ENCODE peak calls at places on chromosome 1, in ten cellular contexts. One of them, this sample, is unnamed.

GRCh38 chr1:33081554-33082305 is 777 bp downstream of the AZIN2 start:
- DNase-seq in gastrocnemius medialis: no peak
- DNase-seq in K562: no peak
- DNase-seq in CD8-positive, alpha-beta T cell: no peak
- DNase-seq in breast epithelium: no peak
- DNase-seq in mesenchymal stem cell: no peak
- DNase-seq in tibial nerve: no peak
- DNase-seq in WERI-Rb-1: no peak
- DNase-seq in heart right ventricle: no peak
- DNase-seq in cardiac muscle cell: peak; percentile 22
- DNase-seq in this sample: no peak

GRCh38 chr1:20069932-20070331 is at the start of gene PLA2G5:
- DNase-seq in gastrocnemius medialis: peak; percentile 57
- DNase-seq in K562: no peak
- DNase-seq in CD8-positive, alpha-beta T cell: no peak
- DNase-seq in breast epithelium: no peak
- DNase-seq in mesenchymal stem cell: no peak
- DNase-seq in tibial nerve: no peak
- DNase-seq in WERI-Rb-1: peak; percentile 78
- DNase-seq in heart right ventricle: peak; percentile 82
- DNase-seq in cardiac muscle cell: peak; percentile 17
- DNase-seq in this sample: peak; percentile 50

GRCh38 chr1:211210965-211211364 is 48.2 kb upstream of the RCOR3 start:
- DNase-seq in gastrocnemius medialis: no peak
- DNase-seq in K562: no peak
- DNase-seq in CD8-positive, alpha-beta T cell: no peak
- DNase-seq in breast epithelium: no peak
- DNase-seq in mesenchymal stem cell: no peak
- DNase-seq in tibial nerve: no peak
- DNase-seq in WERI-Rb-1: no peak
- DNase-seq in heart right ventricle: no peak
- DNase-seq in cardiac muscle cell: no peak
- DNase-seq in this sample: no peak

GRCh38 chr1:69913967-69914366 is 291.4 kb downstream of the LRRC40 start:
- DNase-seq in gastrocnemius medialis: no peak
- DNase-seq in K562: no peak
- DNase-seq in CD8-positive, alpha-beta T cell: no peak
- DNase-seq in breast epithelium: no peak
- DNase-seq in mesenchymal stem cell: peak; percentile 40
- DNase-seq in tibial nerve: no peak
- DNase-seq in WERI-Rb-1: no peak
- DNase-seq in heart right ventricle: no peak
- DNase-seq in cardiac muscle cell: no peak
- DNase-seq in this sample: no peak

GRCh38 chr1:152646656-152647055 is 16.5 kb upstream of the LCE2D start:
- DNase-seq in gastrocnemius medialis: no peak
- DNase-seq in K562: no peak
- DNase-seq in CD8-positive, alpha-beta T cell: no peak
- DNase-seq in breast epithelium: no peak
- DNase-seq in mesenchymal stem cell: no peak
- DNase-seq in tibial nerve: no peak
- DNase-seq in WERI-Rb-1: no peak
- DNase-seq in heart right ventricle: no peak
- DNase-seq in cardiac muscle cell: no peak
- DNase-seq in this sample: no peak

GRCh38 chr1:159829822-159830455 is 3.3 kb downstream of the SLAMF8 start:
- DNase-seq in gastrocnemius medialis: peak; percentile 43
- DNase-seq in K562: no peak
- DNase-seq in CD8-positive, alpha-beta T cell: no peak
- DNase-seq in breast epithelium: no peak
- DNase-seq in mesenchymal stem cell: peak; percentile 84
- DNase-seq in tibial nerve: no peak
- DNase-seq in WERI-Rb-1: no peak
- DNase-seq in heart right ventricle: no peak
- DNase-seq in cardiac muscle cell: no peak
- DNase-seq in this sample: no peak

GRCh38 chr1:25724986-25725385 is 75.0 kb upstream of the SELENON start:
- DNase-seq in gastrocnemius medialis: no peak
- DNase-seq in K562: no peak
- DNase-seq in CD8-positive, alpha-beta T cell: no peak
- DNase-seq in breast epithelium: no peak
- DNase-seq in mesenchymal stem cell: no peak
- DNase-seq in tibial nerve: no peak
- DNase-seq in WERI-Rb-1: no peak
- DNase-seq in heart right ventricle: no peak
- DNase-seq in cardiac muscle cell: no peak
- DNase-seq in this sample: no peak

GRCh38 chr1:51444096-51444495 is 75.0 kb downstream of the EPS15 start:
- DNase-seq in gastrocnemius medialis: no peak
- DNase-seq in K562: no peak
- DNase-seq in CD8-positive, alpha-beta T cell: no peak
- DNase-seq in breast epithelium: no peak
- DNase-seq in mesenchymal stem cell: no peak
- DNase-seq in tibial nerve: no peak
- DNase-seq in WERI-Rb-1: no peak
- DNase-seq in heart right ventricle: no peak
- DNase-seq in cardiac muscle cell: no peak
- DNase-seq in this sample: no peak

GRCh38 chr1:225923381-225923691 is 714 bp downstream of the PYCR2 start:
- DNase-seq in gastrocnemius medialis: no peak
- DNase-seq in K562: peak; percentile 70
- DNase-seq in CD8-positive, alpha-beta T cell: no peak
- DNase-seq in breast epithelium: no peak
- DNase-seq in mesenchymal stem cell: no peak
- DNase-seq in tibial nerve: no peak
- DNase-seq in WERI-Rb-1: no peak
- DNase-seq in heart right ventricle: no peak
- DNase-seq in cardiac muscle cell: no peak
- DNase-seq in this sample: no peak

GRCh38 chr1:9827558-9828185 is 3.9 kb upstream of the CLSTN1 start:
- DNase-seq in gastrocnemius medialis: no peak
- DNase-seq in K562: peak; percentile 57
- DNase-seq in CD8-positive, alpha-beta T cell: no peak
- DNase-seq in breast epithelium: no peak
- DNase-seq in mesenchymal stem cell: no peak
- DNase-seq in tibial nerve: no peak
- DNase-seq in WERI-Rb-1: no peak
- DNase-seq in heart right ventricle: no peak
- DNase-seq in cardiac muscle cell: no peak
- DNase-seq in this sample: no peak

DNA sequence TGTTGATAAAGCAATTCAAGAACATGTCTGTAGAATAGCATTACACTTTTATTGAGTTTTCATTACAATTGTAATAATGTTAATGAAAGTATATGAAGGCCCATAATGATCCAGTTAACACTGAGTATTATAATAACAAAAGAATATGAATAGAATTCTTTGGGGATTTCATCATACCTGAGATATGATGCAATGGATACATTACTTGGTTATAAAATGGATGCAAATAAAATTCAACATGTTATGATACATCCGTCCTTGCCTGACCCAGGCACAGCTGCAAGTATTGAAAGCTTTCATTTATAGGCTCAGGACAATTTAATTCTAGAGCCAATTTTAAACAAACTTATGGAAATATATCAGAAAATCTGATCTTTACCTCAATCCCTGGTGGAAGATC is 8.2 kb upstream of the KCNA3 start:
- DNase-seq in gastrocnemius medialis: no peak
- DNase-seq in K562: no peak
- DNase-seq in CD8-positive, alpha-beta T cell: no peak
- DNase-seq in breast epithelium: no peak
- DNase-seq in mesenchymal stem cell: no peak
- DNase-seq in tibial nerve: no peak
- DNase-seq in WERI-Rb-1: no peak
- DNase-seq in heart right ventricle: no peak
- DNase-seq in cardiac muscle cell: no peak
- DNase-seq in this sample: no peak
- H3K9me3 ChIP-seq in gastrocnemius medialis: no peaks in the 10 kb centered on the region
- H3K9me3 ChIP-seq in K562: no peaks in the 10 kb centered on the region
- H3K9me3 ChIP-seq in CD8-positive, alpha-beta T cell: no peaks in the 10 kb centered on the region
- H3K9me3 ChIP-seq in breast epithelium: no peaks in the 10 kb centered on the region
- H3K9me3 ChIP-seq in mesenchymal stem cell: no peaks in the 10 kb centered on the region
- H3K9me3 ChIP-seq in tibial nerve: no peaks in the 10 kb centered on the region
- H3K9me3 ChIP-seq in WERI-Rb-1: no peaks in the 10 kb centered on the region
- H3K9me3 ChIP-seq in heart right ventricle: no peaks in the 10 kb centered on the region
- H3K9me3 ChIP-seq in cardiac muscle cell: no peaks in the 10 kb centered on the region
- H3K9me3 ChIP-seq in this sample: no peaks in the 10 kb centered on the region

DNA sequence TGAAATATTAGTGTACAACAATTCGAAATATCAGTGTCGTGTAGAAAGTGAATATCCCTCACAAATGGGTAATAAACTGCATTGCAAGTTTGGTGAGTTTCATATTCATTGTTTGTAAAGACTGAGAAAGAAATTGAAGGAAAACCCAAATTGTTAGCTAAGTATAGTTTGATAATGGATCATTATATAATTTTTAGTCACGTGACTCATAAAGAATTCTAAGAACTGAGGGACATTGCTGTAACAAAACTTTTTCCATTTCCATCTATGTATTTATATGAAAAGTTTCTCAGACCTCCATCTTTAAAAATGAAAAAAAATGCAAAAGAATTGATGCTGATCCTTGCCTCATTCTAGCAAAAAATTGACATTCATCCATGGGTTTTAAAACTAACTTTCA is 36.0 kb upstream of the SGIP1 start:
- DNase-seq in gastrocnemius medialis: no peak
- DNase-seq in K562: no peak
- DNase-seq in CD8-positive, alpha-beta T cell: no peak
- DNase-seq in breast epithelium: no peak
- DNase-seq in mesenchymal stem cell: no peak
- DNase-seq in tibial nerve: no peak
- DNase-seq in WERI-Rb-1: no peak
- DNase-seq in heart right ventricle: no peak
- DNase-seq in cardiac muscle cell: no peak
- DNase-seq in this sample: no peak
- H3K9me3 ChIP-seq in gastrocnemius medialis: no peaks in the 10 kb centered on the region
- H3K9me3 ChIP-seq in K562: no peaks in the 10 kb centered on the region
- H3K9me3 ChIP-seq in CD8-positive, alpha-beta T cell: no peaks in the 10 kb centered on the region
- H3K9me3 ChIP-seq in breast epithelium: no peaks in the 10 kb centered on the region
- H3K9me3 ChIP-seq in mesenchymal stem cell: no peaks in the 10 kb centered on the region
- H3K9me3 ChIP-seq in tibial nerve: no peaks in the 10 kb centered on the region
- H3K9me3 ChIP-seq in WERI-Rb-1: no peaks in the 10 kb centered on the region
- H3K9me3 ChIP-seq in heart right ventricle: no peaks in the 10 kb centered on the region
- H3K9me3 ChIP-seq in cardiac muscle cell: no peaks in the 10 kb centered on the region
- H3K9me3 ChIP-seq in this sample: no peaks in the 10 kb centered on the region

GRCh38 chr1:247104965-247105364 is 809 bp upstream of the ZNF669 start:
- DNase-seq in gastrocnemius medialis: no peak
- DNase-seq in K562: no peak
- DNase-seq in CD8-positive, alpha-beta T cell: peak; percentile 40
- DNase-seq in breast epithelium: no peak
- DNase-seq in mesenchymal stem cell: no peak
- DNase-seq in tibial nerve: no peak
- DNase-seq in WERI-Rb-1: no peak
- DNase-seq in heart right ventricle: no peak
- DNase-seq in cardiac muscle cell: no peak
- DNase-seq in this sample: no peak

GRCh38 chr1:247103777-247104591 is at the start of gene ZNF669:
- DNase-seq in gastrocnemius medialis: peak; percentile 98
- DNase-seq in K562: peak; percentile 99
- DNase-seq in CD8-positive, alpha-beta T cell: peak; percentile 93
- DNase-seq in breast epithelium: peak; percentile 96
- DNase-seq in mesenchymal stem cell: peak; percentile 97
- DNase-seq in tibial nerve: peak; percentile 98
- DNase-seq in WERI-Rb-1: peak; percentile 99
- DNase-seq in heart right ventricle: peak; percentile 97
- DNase-seq in cardiac muscle cell: peak; percentile 97
- DNase-seq in this sample: peak; percentile 97

GRCh38 chr1:247096958-247097357 is 7.2 kb downstream of the ZNF669 start:
- DNase-seq in gastrocnemius medialis: no peak
- DNase-seq in K562: no peak
- DNase-seq in CD8-positive, alpha-beta T cell: peak; percentile 35
- DNase-seq in breast epithelium: no peak
- DNase-seq in mesenchymal stem cell: no peak
- DNase-seq in tibial nerve: no peak
- DNase-seq in WERI-Rb-1: no peak
- DNase-seq in heart right ventricle: no peak
- DNase-seq in cardiac muscle cell: no peak
- DNase-seq in this sample: no peak

GRCh38 chr1:247102381-247102780 is 1.8 kb downstream of the ZNF669 start:
- DNase-seq in gastrocnemius medialis: no peak
- DNase-seq in K562: no peak
- DNase-seq in CD8-positive, alpha-beta T cell: no peak
- DNase-seq in breast epithelium: no peak
- DNase-seq in mesenchymal stem cell: peak; percentile 11
- DNase-seq in tibial nerve: no peak
- DNase-seq in WERI-Rb-1: no peak
- DNase-seq in heart right ventricle: no peak
- DNase-seq in cardiac muscle cell: no peak
- DNase-seq in this sample: no peak

DNA sequence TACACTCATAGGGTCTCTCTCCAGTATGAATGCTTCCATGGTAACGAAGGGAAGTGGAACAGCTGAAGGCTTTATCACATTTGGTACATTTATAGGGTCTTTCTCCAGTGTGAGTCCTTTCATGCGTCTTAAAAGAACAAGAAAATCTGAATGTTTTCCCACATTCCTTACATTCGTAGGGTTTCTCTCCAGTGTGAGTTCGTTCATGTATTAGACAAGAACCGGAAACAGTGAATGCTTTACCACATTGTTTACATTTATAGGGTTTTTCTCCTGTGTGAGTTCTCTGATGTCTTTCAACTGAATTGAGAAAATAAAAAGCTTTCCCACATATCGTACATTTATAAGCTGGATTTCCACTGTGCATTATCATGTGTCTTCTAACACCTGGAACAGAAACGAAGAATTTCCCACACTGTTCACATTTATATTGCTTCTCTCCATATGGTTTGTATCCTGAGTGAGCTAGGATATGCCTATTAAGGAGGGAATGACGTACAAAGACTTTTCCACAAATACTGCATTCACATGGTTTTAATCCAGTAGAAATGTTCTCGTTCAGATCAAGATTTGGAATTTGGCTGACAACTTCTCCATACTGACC is 3.4 kb downstream of the ZNF669 start:
- DNase-seq in gastrocnemius medialis: no peak
- DNase-seq in K562: no peak
- DNase-seq in CD8-positive, alpha-beta T cell: no peak
- DNase-seq in breast epithelium: no peak
- DNase-seq in mesenchymal stem cell: no peak
- DNase-seq in tibial nerve: no peak
- DNase-seq in WERI-Rb-1: no peak
- DNase-seq in heart right ventricle: no peak
- DNase-seq in cardiac muscle cell: no peak
- DNase-seq in this sample: no peak
- H3K9me3 ChIP-seq in gastrocnemius medialis: no peaks in the 10 kb centered on the region
- H3K9me3 ChIP-seq in K562: peaks cover 36% of the 10 kb centered on the region
- H3K9me3 ChIP-seq in CD8-positive, alpha-beta T cell: peaks cover 44% of the 10 kb centered on the region
- H3K9me3 ChIP-seq in breast epithelium: peaks cover 15% of the 10 kb centered on the region
- H3K9me3 ChIP-seq in mesenchymal stem cell: peaks cover 57% of the 10 kb centered on the region
- H3K9me3 ChIP-seq in tibial nerve: no peaks in the 10 kb centered on the region
- H3K9me3 ChIP-seq in WERI-Rb-1: peaks cover 25% of the 10 kb centered on the region
- H3K9me3 ChIP-seq in heart right ventricle: peaks cover 9% of the 10 kb centered on the region
- H3K9me3 ChIP-seq in cardiac muscle cell: no peaks in the 10 kb centered on the region
- H3K9me3 ChIP-seq in this sample: peaks cover 3% of the 10 kb centered on the region

DNA sequence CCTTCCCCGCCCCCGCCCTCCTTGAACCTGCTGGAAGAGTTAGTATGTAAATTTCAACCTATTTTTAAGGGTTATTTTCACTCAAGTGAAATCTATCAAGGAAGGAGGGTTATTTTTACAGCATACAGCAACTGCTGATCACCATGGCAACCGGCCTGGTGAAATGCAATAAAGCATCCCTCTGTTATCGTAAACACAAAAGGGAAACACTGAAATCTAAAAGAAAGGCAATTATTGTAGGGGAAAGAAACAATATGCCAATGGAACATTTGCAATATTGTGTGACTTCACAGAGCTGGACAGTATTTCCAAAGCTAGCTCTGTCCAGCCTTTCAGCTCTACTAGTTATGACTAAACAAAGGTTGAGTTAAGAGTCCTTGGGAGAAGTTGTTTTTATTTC is 588.3 kb upstream of the PBX1 start:
- DNase-seq in gastrocnemius medialis: no peak
- DNase-seq in K562: no peak
- DNase-seq in CD8-positive, alpha-beta T cell: no peak
- DNase-seq in breast epithelium: no peak
- DNase-seq in mesenchymal stem cell: no peak
- DNase-seq in tibial nerve: no peak
- DNase-seq in WERI-Rb-1: no peak
- DNase-seq in heart right ventricle: no peak
- DNase-seq in cardiac muscle cell: peak; percentile 23
- DNase-seq in this sample: no peak
- H3K9me3 ChIP-seq in gastrocnemius medialis: no peaks in the 10 kb centered on the region
- H3K9me3 ChIP-seq in K562: no peaks in the 10 kb centered on the region
- H3K9me3 ChIP-seq in CD8-positive, alpha-beta T cell: no peaks in the 10 kb centered on the region
- H3K9me3 ChIP-seq in breast epithelium: no peaks in the 10 kb centered on the region
- H3K9me3 ChIP-seq in mesenchymal stem cell: peaks cover 17% of the 10 kb centered on the region
- H3K9me3 ChIP-seq in tibial nerve: no peaks in the 10 kb centered on the region
- H3K9me3 ChIP-seq in WERI-Rb-1: no peaks in the 10 kb centered on the region
- H3K9me3 ChIP-seq in heart right ventricle: no peaks in the 10 kb centered on the region
- H3K9me3 ChIP-seq in cardiac muscle cell: no peaks in the 10 kb centered on the region
- H3K9me3 ChIP-seq in this sample: no peaks in the 10 kb centered on the region